ENCODE peak calls at places on chromosomes 4 and X, in seven cellular contexts. V is T follicular helper cell; I is fibroblast of the aortic adventitia; U is activated CD8-positive, alpha-beta memory T cell treated with anti-CD3 and anti-CD28 coated beads for 48 hours; T is GM18507; H is HTR-8/SVneo; F is lower leg skin. M is an unnamed sample.

GRCh38 chr4:113849771-113850170 is 88.2 kb upstream of the CAMK2D start:
- DNase-seq in V (no peak), I (peak; percentile 67), U (no peak), T (no peak), H (no peak), F (no peak), M (no peak)

GRCh38 chr4:70402762-70403161 is 5.0 kb downstream of the OPRPN start:
- DNase-seq in V (no peak), I (no peak), U (no peak), T (no peak), H (no peak), F (no peak), M (no peak)

GRCh38 chr4:57063518-57063917 is 46.7 kb downstream of the IGFBP7 start:
- DNase-seq in V (no peak), I (no peak), U (no peak), T (no peak), H (no peak), F (no peak), M (no peak)

GRCh38 chr4:189294570-189294969 is 646.1 kb upstream of the FRG1 start:
- DNase-seq in V (no peak), I (no peak), U (no peak), T (no peak), H (no peak), F (no peak), M (no peak)

GRCh38 chrX:109199726-109200125 is 282.2 kb downstream of the GUCY2F start:
- DNase-seq in V (no peak), I (peak; percentile 63), U (no peak), T (no peak), H (no peak), F (no peak), M (no peak)

GRCh38 chr4:11228575-11228974 is 200.1 kb downstream of the HS3ST1 start:
- DNase-seq in V (no peak), I (no peak), U (no peak), T (no peak), H (no peak), F (no peak), M (no peak)

GRCh38 chr4:8910822-8911310 is 39.2 kb upstream of the HMX1 start:
- DNase-seq in V (no peak), I (no peak), U (no peak), T (no peak), H (no peak), F (no peak), M (no peak)

GRCh38 chr4:32136081-32136787 is 1416.1 kb downstream of the PCDH7 start:
- DNase-seq in V (no peak), I (no peak), U (no peak), T (no peak), H (no peak), F (no peak), M (no peak)

GRCh38 chrX:22800360-22800759 is 199.4 kb upstream of the DDX53 start:
- DNase-seq in V (no peak), I (peak; percentile 94), U (no peak), T (no peak), H (peak; percentile 56), F (peak; percentile 14), M (no peak)

GRCh38 chr4:53563824-53564223 is 27.5 kb downstream of the LNX1 start:
- DNase-seq in V (no peak), I (peak; percentile 32), U (no peak), T (no peak), H (no peak), F (no peak), M (no peak)

GRCh38 chrX:9786839-9787635 is 808 bp downstream of the SHROOM2 start:
- DNase-seq in V (no peak), I (no peak), U (no peak), T (no peak), H (no peak), F (no peak), M (no peak)

GRCh38 chrX:149527705-149528104 is 13.1 kb upstream of the EOLA1 start:
- DNase-seq in V (no peak), I (peak; percentile 39), U (no peak), T (no peak), H (no peak), F (no peak), M (no peak)

GRCh38 chr4:70802923-70803605 is 36.6 kb downstream of the GRSF1 start:
- DNase-seq in V (no peak), I (no peak), U (no peak), T (no peak), H (no peak), F (no peak), M (no peak)

GRCh38 chrX:106802388-106803275 is at the start of gene TBC1D8B:
- DNase-seq in V (peak; percentile 16), I (peak; percentile 93), U (no peak), T (peak; percentile 12), H (peak; percentile 11), F (peak; percentile 74), M (no peak)

GRCh38 chrX:15903186-15903681 is 48.6 kb upstream of the AP1S2 start:
- DNase-seq in V (no peak), I (no peak), U (no peak), T (no peak), H (no peak), F (no peak), M (peak; percentile 1)